ENCODE peak calls at places on chromosomes 5 and 9, in four cellular contexts. K, N, C and Q are unnamed samples.

GRCh38 chr5:172303090-172303995 is 19.8 kb upstream of the UBTD2 start:
- DNase-seq in C (peak), K (no peak), N (peak), Q (no peak)

GRCh38 chr5:119365847-119366536 is 10.2 kb downstream of the TNFAIP8 start:
- DNase-seq in C (no peak), K (no peak), N (no peak), Q (no peak)

GRCh38 chr5:149030392-149030791 is 32.5 kb downstream of the SH3TC2 start:
- DNase-seq in K (no peak), C (no peak), N (peak), Q (no peak)

GRCh38 chr9:100286257-100286656 is 66.5 kb downstream of the TEX10 start:
- DNase-seq in N (no peak), C (no peak), K (no peak), Q (no peak)

GRCh38 chr5:72282878-72283277 is 37.2 kb downstream of the MRPS27 start:
- DNase-seq in N (peak), C (peak), K (no peak), Q (no peak)

GRCh38 chr5:1492757-1493156 is 31.0 kb downstream of the LPCAT1 start:
- DNase-seq in C (no peak), K (no peak), N (no peak), Q (no peak)

GRCh38 chr9:106916491-106917235 is 53.7 kb downstream of the ZNF462 start:
- DNase-seq in K (peak), C (peak), N (peak), Q (peak)

GRCh38 chr5:138696501-138696900 is 56.7 kb upstream of the CTNNA1 start:
- DNase-seq in N (peak), K (no peak), C (peak), Q (no peak)

GRCh38 chr5:59423021-59423420 is 470.5 kb downstream of the PDE4D start:
- DNase-seq in K (no peak), C (peak), N (peak), Q (no peak)

GRCh38 chr5:76187386-76187785 is 104.2 kb downstream of the SV2C start:
- DNase-seq in K (no peak), N (no peak), C (no peak), Q (no peak)
- H3K4me3 ChIP-seq in K (no peak), N (no peak), C (no peak), Q (no peak)

GRCh38 chr5:132754947-132755346 is 7.7 kb downstream of the CCNI2 start:
- DNase-seq in N (no peak), K (no peak), C (peak), Q (no peak)

GRCh38 chr5:132751971-132752580 is 4.8 kb downstream of the CCNI2 start:
- DNase-seq in N (no peak), C (no peak), K (no peak), Q (no peak)

GRCh38 chr5:132754111-132754510 is 6.9 kb downstream of the CCNI2 start:
- DNase-seq in K (no peak), C (no peak), N (no peak), Q (no peak)

GRCh38 chr5:132752581-132753125 is 5.4 kb downstream of the CCNI2 start:
- DNase-seq in N (no peak), K (no peak), C (no peak), Q (no peak)

DNA sequence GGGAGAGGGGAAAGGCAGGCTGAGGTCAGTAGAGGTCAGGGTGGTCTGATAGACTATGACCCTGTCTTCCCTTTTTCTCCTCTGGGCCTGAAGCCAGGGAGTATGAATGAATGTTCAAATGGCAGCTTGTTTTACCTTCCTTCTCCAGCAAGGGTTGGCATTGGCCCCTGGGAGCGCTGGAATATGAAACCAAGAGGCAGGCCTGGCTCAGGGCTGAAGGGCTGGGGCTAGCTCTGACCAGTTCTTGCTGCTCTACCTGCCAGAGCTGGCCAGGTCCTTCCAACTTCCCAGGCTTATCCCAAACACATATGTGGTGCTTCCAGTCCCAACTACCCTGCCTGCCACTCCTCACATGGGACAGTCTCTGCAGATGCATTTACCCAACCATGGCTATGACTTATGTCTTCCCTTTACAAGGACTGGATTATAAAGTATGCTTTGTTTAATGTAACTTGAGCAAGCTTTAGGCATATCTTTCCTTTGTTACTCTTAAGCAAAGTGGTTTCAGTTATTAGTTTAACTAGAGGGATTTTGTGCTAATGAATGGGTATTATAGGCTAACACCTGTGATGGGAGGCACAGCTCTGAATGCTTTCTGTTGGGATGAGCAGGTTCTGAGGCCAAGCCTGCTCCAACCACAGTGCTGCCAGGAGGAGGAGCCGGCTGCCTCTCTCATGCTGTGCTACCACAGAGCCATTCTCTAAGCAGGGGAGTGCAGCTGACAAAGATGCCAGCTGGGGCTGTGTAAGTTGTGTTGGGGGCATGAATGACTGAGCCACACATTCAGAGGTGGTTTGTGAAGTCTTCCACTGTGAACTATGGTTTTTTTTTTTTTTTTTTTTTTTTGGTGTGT is 6.1 kb downstream of the CCNI2 start:
- DNase-seq in C (no peak), K (no peak), N (no peak), Q (no peak)
- TF ChIP-seq CTCF in C (peak), K (no peak), N (peak), Q (no peak)

GRCh38 chr5:79495311-79495710 is 18.6 kb downstream of the HOMER1 start:
- DNase-seq in K (no peak), N (peak), C (no peak), Q (no peak)
- H3K4me3 ChIP-seq in K (no peak), N (no peak), C (no peak), Q (no peak)

GRCh38 chr9:90939367-90939766 is 137.7 kb downstream of the SYK start:
- DNase-seq in C (no peak), K (no peak), N (no peak), Q (no peak)

GRCh38 chr9:90940280-90940679 is 138.7 kb downstream of the SYK start:
- DNase-seq in C (no peak), N (no peak), K (no peak), Q (no peak)

GRCh38 chr9:90943341-90943740 is 141.7 kb downstream of the SYK start:
- DNase-seq in K (no peak), N (peak), C (peak), Q (no peak)

GRCh38 chr9:90941661-90942060 is 140.0 kb downstream of the SYK start:
- DNase-seq in K (no peak), N (no peak), C (no peak), Q (no peak)

DNA sequence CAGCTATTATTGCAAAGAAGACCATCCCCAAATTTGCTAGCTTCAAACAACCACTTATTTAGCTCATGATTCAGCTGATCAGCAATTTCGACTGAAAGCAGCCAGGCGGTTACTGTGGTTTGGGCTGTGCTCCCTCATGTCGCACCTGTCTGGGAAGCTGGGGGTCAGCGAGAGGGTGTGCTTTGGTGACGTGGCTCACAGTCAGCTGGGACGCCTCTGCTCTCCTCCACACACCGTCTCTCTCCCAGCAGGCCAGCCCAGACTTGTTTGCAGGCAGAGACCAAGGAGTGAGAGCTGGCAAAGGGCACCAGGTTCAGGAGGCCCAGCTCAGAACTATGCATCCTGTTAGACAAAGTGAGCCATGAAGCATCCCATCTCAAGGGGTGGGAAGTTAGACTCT is 140.9 kb downstream of the SYK start:
- DNase-seq in C (no peak), N (peak), K (no peak), Q (no peak)
- TF ChIP-seq CTCF in C (no peak), N (no peak), K (no peak), Q (no peak)

DNA sequence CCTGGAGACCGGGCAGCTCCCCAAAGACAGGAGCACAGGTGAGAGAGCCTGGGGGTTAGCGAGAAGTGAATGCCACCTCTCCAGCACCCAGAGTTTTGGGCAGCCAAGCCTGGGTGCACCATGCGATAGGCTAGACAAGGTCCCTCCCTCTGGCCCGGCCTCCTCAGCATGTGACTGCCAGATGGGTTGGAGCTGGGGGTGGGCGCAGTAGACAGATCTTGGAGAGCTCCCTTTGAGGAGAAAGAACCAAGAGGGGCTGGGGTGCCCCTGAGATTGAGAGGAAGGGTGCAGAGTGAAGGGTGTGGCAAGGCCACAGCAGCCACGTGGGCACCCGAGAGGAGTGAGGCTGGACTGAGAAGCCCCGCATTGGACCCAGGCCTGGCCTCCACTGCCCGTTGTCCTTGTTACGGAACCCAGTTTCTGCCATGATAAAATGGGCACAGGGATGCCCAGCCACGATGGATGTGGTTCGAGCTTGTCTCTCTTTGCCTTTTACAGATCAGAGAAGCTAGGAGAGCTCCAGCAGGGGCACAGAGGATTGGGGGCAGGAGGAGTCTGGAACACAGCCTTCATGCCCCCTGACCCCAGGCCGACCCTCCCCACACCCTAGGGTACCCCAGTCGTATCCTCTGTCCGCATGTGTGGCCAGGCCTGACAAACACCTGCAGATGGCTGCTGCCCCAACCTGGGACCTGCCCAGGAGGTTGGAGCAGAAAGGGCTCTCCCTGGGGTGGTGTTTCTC is 1.3 kb downstream of the TMEM141 start:
- DNase-seq in K (peak), C (no peak), N (no peak), Q (no peak)
- H3K4me3 ChIP-seq in K (no peak), C (no peak), N (peak), Q (peak)

GRCh38 chr9:18146329-18146728 is 327.6 kb upstream of the ADAMTSL1 start:
- DNase-seq in N (no peak), K (no peak), C (no peak), Q (no peak)

GRCh38 chr9:18149457-18150011 is 324.4 kb upstream of the ADAMTSL1 start:
- DNase-seq in N (no peak), K (no peak), C (peak), Q (no peak)
- TF ChIP-seq CTCF in N (no peak), K (no peak), C (no peak), Q (no peak)

GRCh38 chr9:89439571-89439970 is 58.3 kb downstream of the SEMA4D start:
- DNase-seq in K (no peak), C (no peak), N (no peak), Q (no peak)
- H3K4me3 ChIP-seq in K (no peak), C (no peak), N (no peak), Q (no peak)

DNA sequence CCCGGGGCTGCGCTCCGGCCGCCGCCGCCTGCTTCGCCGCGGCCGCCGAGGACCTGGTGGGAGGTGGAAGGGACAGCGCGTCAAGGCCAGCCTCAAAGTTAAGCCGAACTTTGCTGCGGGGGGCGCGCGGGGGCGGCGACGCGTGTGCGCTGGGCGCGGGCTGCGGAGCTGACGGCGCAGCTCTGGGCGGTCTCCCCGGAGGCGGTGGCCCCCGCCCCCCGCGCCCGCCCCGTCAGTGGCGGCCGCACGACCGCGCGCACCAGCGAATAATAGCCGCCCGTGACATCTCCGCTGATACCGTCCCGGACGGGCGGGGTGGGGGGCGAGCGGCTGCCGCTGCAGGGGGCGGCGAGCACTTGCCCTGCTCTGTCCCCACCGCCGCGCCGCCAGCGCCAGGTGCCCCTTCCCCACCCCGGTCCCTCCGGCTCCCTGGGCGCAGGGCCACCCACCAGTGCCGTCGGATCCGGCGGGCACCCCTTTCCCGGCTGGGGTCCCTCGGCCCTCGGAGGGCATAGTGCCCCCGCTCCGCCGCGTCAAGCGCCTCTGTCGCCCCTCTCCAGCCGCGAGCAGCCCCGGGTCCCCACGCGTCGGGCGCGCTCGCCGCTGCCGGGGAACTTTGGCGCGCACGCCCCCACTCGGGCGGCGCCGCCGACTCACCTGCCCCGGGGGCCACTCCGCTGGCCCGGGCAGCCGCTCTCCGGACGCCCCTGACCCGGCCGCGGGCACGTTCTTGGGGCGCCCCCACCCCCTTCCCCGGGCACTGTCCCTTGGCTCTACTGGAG is 772 bp upstream of the FAM78A start:
- DNase-seq in K (no peak), C (no peak), N (no peak), Q (no peak)
- TF ChIP-seq CTCF in K (no peak), C (no peak), N (no peak), Q (no peak)